ENCODE peak calls at places on chromosomes 6 and 20, in four cellular contexts. J is PC-9, K is right atrium auricular region, Q is GM23248. E is an unnamed sample.

GRCh38 chr20:4766631-4767030 is 44.9 kb downstream of the PRND start:
- DNase-seq in J (no peak), Q (no peak), K (no peak), E (no peak)

GRCh38 chr6:136323431-136324112 is 33.9 kb upstream of the BCLAF1 start:
- DNase-seq in Q (peak), K (no peak), J (no peak), E (peak)

GRCh38 chr20:8144282-8145245 is 12.5 kb downstream of the PLCB1 start:
- DNase-seq in J (no peak), K (no peak), Q (peak), E (peak)

GRCh38 chr6:47094351-47094925 is 52.3 kb upstream of the ADGRF1 start:
- DNase-seq in Q (no peak), J (peak), K (no peak), E (no peak)

GRCh38 chr6:142940487-142940886 is 4.5 kb downstream of the HIVEP2 start:
- DNase-seq in J (no peak), Q (peak), K (no peak), E (peak)

GRCh38 chr6:35165630-35166071 is 24.5 kb upstream of the TCP11 start:
- DNase-seq in Q (peak), J (no peak), K (no peak), E (no peak)

GRCh38 chr6:27863962-27864905 is 48.0 kb downstream of the OR2B2 start:
- DNase-seq in K (no peak), Q (peak), J (no peak), E (no peak)

GRCh38 chr20:59455392-59456341 is 148.7 kb upstream of the PHACTR3 start:
- DNase-seq in J (peak), K (no peak), Q (peak), E (peak)